ENCODE peak calls at places on chromosome 19, in six cellular contexts. L, T, V, M, Q and C are unnamed samples.

GRCh38 chr19:49362926-49363264 is 679 bp upstream of the TEAD2 start:
- DNase-seq in L (no peak), T (no peak), V (no peak), M (peak; percentile 44), Q (no peak), C (no peak)

GRCh38 chr19:35349614-35350521 is 2.2 kb downstream of the FFAR1 start:
- DNase-seq in L (no peak), T (no peak), V (no peak), M (no peak), Q (no peak), C (no peak)

GRCh38 chr19:47447470-47448359 is 24.0 kb downstream of the SLC8A2 start:
- DNase-seq in L (no peak), T (peak; percentile 71), V (peak; percentile 61), M (peak; percentile 97), Q (peak; percentile 94), C (peak; percentile 99)

GRCh38 chr19:8335343-8336071 is 7.6 kb downstream of the KANK3 start:
- DNase-seq in L (no peak), T (no peak), V (no peak), M (no peak), Q (no peak), C (peak; percentile 52)

GRCh38 chr19:55256562-55257460 is 2.0 kb downstream of the PPP6R1 start:
- DNase-seq in L (no peak), T (no peak), V (peak; percentile 18), M (no peak), Q (no peak), C (peak; percentile 34)

GRCh38 chr19:16544468-16545231 is 2.4 kb upstream of the CHERP start:
- DNase-seq in L (no peak), T (no peak), V (no peak), M (no peak), Q (no peak), C (no peak)

GRCh38 chr19:6772866-6773322 is 386 bp downstream of the VAV1 start:
- DNase-seq in L (no peak), T (no peak), V (no peak), M (no peak), Q (no peak), C (no peak)

GRCh38 chr19:8050274-8051096 is 2.1 kb upstream of the CCL25 start:
- DNase-seq in L (peak; percentile 93), T (no peak), V (peak; percentile 89), M (peak; percentile 99), Q (peak; percentile 99), C (peak; percentile 99)

GRCh38 chr19:44367024-44367423 is 10.5 kb upstream of the ZNF112 start:
- DNase-seq in L (no peak), T (no peak), V (no peak), M (no peak), Q (no peak), C (no peak)

GRCh38 chr19:7904074-7905020 is 670 bp downstream of the MAP2K7 start:
- DNase-seq in L (no peak), T (no peak), V (peak; percentile 75), M (no peak), Q (peak; percentile 66), C (peak; percentile 54)